ENCODE peak calls at places on chromosomes 6 and 20, in eight cellular contexts. One of them, this sample, is unnamed.

GRCh38 chr20:15924556-15924955 is 648.7 kb downstream of the KIF16B start:
- DNase-seq in posterior cingulate gyrus: no peak
- DNase-seq in psoas muscle: no peak
- DNase-seq in small intestine: no peak
- DNase-seq in activated CD8-positive, alpha-beta memory T cell treated with anti-CD3 and anti-CD28 coated beads for 4 hours: no peak
- DNase-seq in COR-L47: no peak
- DNase-seq in HFF-Myc: no peak
- DNase-seq in NCI-H2171: no peak
- DNase-seq in this sample: no peak

GRCh38 chr6:355809-356208 is 35.7 kb upstream of the IRF4 start:
- DNase-seq in posterior cingulate gyrus: no peak
- DNase-seq in psoas muscle: no peak
- DNase-seq in small intestine: no peak
- DNase-seq in activated CD8-positive, alpha-beta memory T cell treated with anti-CD3 and anti-CD28 coated beads for 4 hours: no peak
- DNase-seq in COR-L47: no peak
- DNase-seq in HFF-Myc: no peak
- DNase-seq in NCI-H2171: no peak
- DNase-seq in this sample: no peak

GRCh38 chr20:3277686-3278465 is 38.9 kb upstream of the SLC4A11 start:
- DNase-seq in posterior cingulate gyrus: no peak
- DNase-seq in psoas muscle: no peak
- DNase-seq in small intestine: no peak
- DNase-seq in activated CD8-positive, alpha-beta memory T cell treated with anti-CD3 and anti-CD28 coated beads for 4 hours: no peak
- DNase-seq in COR-L47: no peak
- DNase-seq in HFF-Myc: no peak
- DNase-seq in NCI-H2171: no peak
- DNase-seq in this sample: no peak

GRCh38 chr20:37223053-37223452 is 38.6 kb downstream of the GHRH start:
- DNase-seq in posterior cingulate gyrus: no peak
- DNase-seq in psoas muscle: no peak
- DNase-seq in small intestine: peak; percentile 24
- DNase-seq in activated CD8-positive, alpha-beta memory T cell treated with anti-CD3 and anti-CD28 coated beads for 4 hours: no peak
- DNase-seq in COR-L47: no peak
- DNase-seq in HFF-Myc: peak; percentile 22
- DNase-seq in NCI-H2171: no peak
- DNase-seq in this sample: no peak

GRCh38 chr6:90611996-90612690 is 25.3 kb upstream of the MAP3K7 start:
- DNase-seq in posterior cingulate gyrus: no peak
- DNase-seq in psoas muscle: no peak
- DNase-seq in small intestine: no peak
- DNase-seq in activated CD8-positive, alpha-beta memory T cell treated with anti-CD3 and anti-CD28 coated beads for 4 hours: no peak
- DNase-seq in COR-L47: no peak
- DNase-seq in HFF-Myc: no peak
- DNase-seq in NCI-H2171: no peak
- DNase-seq in this sample: no peak

GRCh38 chr6:148513145-148514071 is 170.8 kb downstream of the SASH1 start:
- DNase-seq in posterior cingulate gyrus: no peak
- DNase-seq in psoas muscle: peak; percentile 40
- DNase-seq in small intestine: no peak
- DNase-seq in activated CD8-positive, alpha-beta memory T cell treated with anti-CD3 and anti-CD28 coated beads for 4 hours: no peak
- DNase-seq in COR-L47: no peak
- DNase-seq in HFF-Myc: peak; percentile 83
- DNase-seq in NCI-H2171: no peak
- DNase-seq in this sample: no peak

GRCh38 chr6:142822383-142822782 is 122.6 kb downstream of the HIVEP2 start:
- DNase-seq in posterior cingulate gyrus: no peak
- DNase-seq in psoas muscle: no peak
- DNase-seq in small intestine: no peak
- DNase-seq in activated CD8-positive, alpha-beta memory T cell treated with anti-CD3 and anti-CD28 coated beads for 4 hours: no peak
- DNase-seq in COR-L47: no peak
- DNase-seq in HFF-Myc: no peak
- DNase-seq in NCI-H2171: no peak
- DNase-seq in this sample: no peak

GRCh38 chr20:35179292-35180212 is 7.7 kb downstream of the PROCR start:
- DNase-seq in posterior cingulate gyrus: no peak
- DNase-seq in psoas muscle: no peak
- DNase-seq in small intestine: no peak
- DNase-seq in activated CD8-positive, alpha-beta memory T cell treated with anti-CD3 and anti-CD28 coated beads for 4 hours: no peak
- DNase-seq in COR-L47: no peak
- DNase-seq in HFF-Myc: no peak
- DNase-seq in NCI-H2171: no peak
- DNase-seq in this sample: no peak

GRCh38 chr6:167698540-167698939 is 128.2 kb upstream of the AFDN start:
- DNase-seq in posterior cingulate gyrus: no peak
- DNase-seq in psoas muscle: no peak
- DNase-seq in small intestine: no peak
- DNase-seq in activated CD8-positive, alpha-beta memory T cell treated with anti-CD3 and anti-CD28 coated beads for 4 hours: no peak
- DNase-seq in COR-L47: no peak
- DNase-seq in HFF-Myc: no peak
- DNase-seq in NCI-H2171: no peak
- DNase-seq in this sample: no peak

GRCh38 chr6:156351346-156351966 is 425.7 kb upstream of the ARID1B start:
- DNase-seq in posterior cingulate gyrus: no peak
- DNase-seq in psoas muscle: no peak
- DNase-seq in small intestine: no peak
- DNase-seq in activated CD8-positive, alpha-beta memory T cell treated with anti-CD3 and anti-CD28 coated beads for 4 hours: no peak
- DNase-seq in COR-L47: no peak
- DNase-seq in HFF-Myc: no peak
- DNase-seq in NCI-H2171: no peak
- DNase-seq in this sample: no peak

GRCh38 chr20:4074877-4075455 is 59.6 kb upstream of the RNF24 start:
- DNase-seq in posterior cingulate gyrus: no peak
- DNase-seq in psoas muscle: no peak
- DNase-seq in small intestine: no peak
- DNase-seq in activated CD8-positive, alpha-beta memory T cell treated with anti-CD3 and anti-CD28 coated beads for 4 hours: no peak
- DNase-seq in COR-L47: no peak
- DNase-seq in HFF-Myc: no peak
- DNase-seq in NCI-H2171: no peak
- DNase-seq in this sample: no peak

GRCh38 chr6:2799936-2800527 is 34.8 kb downstream of the WRNIP1 start:
- DNase-seq in posterior cingulate gyrus: no peak
- DNase-seq in psoas muscle: no peak
- DNase-seq in small intestine: no peak
- DNase-seq in activated CD8-positive, alpha-beta memory T cell treated with anti-CD3 and anti-CD28 coated beads for 4 hours: no peak
- DNase-seq in COR-L47: no peak
- DNase-seq in HFF-Myc: no peak
- DNase-seq in NCI-H2171: no peak
- DNase-seq in this sample: no peak

GRCh38 chr20:63625771-63626423 is 1.0 kb downstream of the GMEB2 start:
- DNase-seq in posterior cingulate gyrus: no peak
- DNase-seq in psoas muscle: no peak
- DNase-seq in small intestine: no peak
- DNase-seq in activated CD8-positive, alpha-beta memory T cell treated with anti-CD3 and anti-CD28 coated beads for 4 hours: no peak
- DNase-seq in COR-L47: no peak
- DNase-seq in HFF-Myc: no peak
- DNase-seq in NCI-H2171: no peak
- DNase-seq in this sample: no peak

GRCh38 chr6:130583268-130583667 is 217.5 kb downstream of the TMEM200A start:
- DNase-seq in posterior cingulate gyrus: no peak
- DNase-seq in psoas muscle: no peak
- DNase-seq in small intestine: no peak
- DNase-seq in activated CD8-positive, alpha-beta memory T cell treated with anti-CD3 and anti-CD28 coated beads for 4 hours: no peak
- DNase-seq in COR-L47: no peak
- DNase-seq in HFF-Myc: no peak
- DNase-seq in NCI-H2171: no peak
- DNase-seq in this sample: no peak

GRCh38 chr20:18849131-18849530 is 35.5 kb downstream of the SCP2D1 start:
- DNase-seq in posterior cingulate gyrus: no peak
- DNase-seq in psoas muscle: no peak
- DNase-seq in small intestine: no peak
- DNase-seq in activated CD8-positive, alpha-beta memory T cell treated with anti-CD3 and anti-CD28 coated beads for 4 hours: no peak
- DNase-seq in COR-L47: no peak
- DNase-seq in HFF-Myc: no peak
- DNase-seq in NCI-H2171: no peak
- DNase-seq in this sample: no peak

GRCh38 chr6:71822626-71823025 is 63.7 kb upstream of the RIMS1 start:
- DNase-seq in posterior cingulate gyrus: no peak
- DNase-seq in psoas muscle: no peak
- DNase-seq in small intestine: no peak
- DNase-seq in activated CD8-positive, alpha-beta memory T cell treated with anti-CD3 and anti-CD28 coated beads for 4 hours: no peak
- DNase-seq in COR-L47: no peak
- DNase-seq in HFF-Myc: no peak
- DNase-seq in NCI-H2171: no peak
- DNase-seq in this sample: no peak

GRCh38 chr6:14502551-14502950 is 385.0 kb downstream of the CD83 start:
- DNase-seq in posterior cingulate gyrus: no peak
- DNase-seq in psoas muscle: no peak
- DNase-seq in small intestine: peak; percentile 73
- DNase-seq in activated CD8-positive, alpha-beta memory T cell treated with anti-CD3 and anti-CD28 coated beads for 4 hours: no peak
- DNase-seq in COR-L47: no peak
- DNase-seq in HFF-Myc: no peak
- DNase-seq in NCI-H2171: no peak
- DNase-seq in this sample: no peak

GRCh38 chr20:53621482-53622246 is 28.0 kb upstream of the ZNF217 start:
- DNase-seq in posterior cingulate gyrus: no peak
- DNase-seq in psoas muscle: peak; percentile 33
- DNase-seq in small intestine: peak; percentile 86
- DNase-seq in activated CD8-positive, alpha-beta memory T cell treated with anti-CD3 and anti-CD28 coated beads for 4 hours: no peak
- DNase-seq in COR-L47: no peak
- DNase-seq in HFF-Myc: peak; percentile 93
- DNase-seq in NCI-H2171: peak; percentile 39
- DNase-seq in this sample: no peak

GRCh38 chr20:20366896-20367680 is 816 bp upstream of the INSM1 start:
- DNase-seq in posterior cingulate gyrus: peak; percentile 49
- DNase-seq in psoas muscle: no peak
- DNase-seq in small intestine: no peak
- DNase-seq in activated CD8-positive, alpha-beta memory T cell treated with anti-CD3 and anti-CD28 coated beads for 4 hours: no peak
- DNase-seq in COR-L47: peak; percentile 76
- DNase-seq in HFF-Myc: no peak
- DNase-seq in NCI-H2171: no peak
- DNase-seq in this sample: no peak

GRCh38 chr20:46554850-46555249 is 4.4 kb upstream of the OCSTAMP start:
- DNase-seq in posterior cingulate gyrus: no peak
- DNase-seq in psoas muscle: no peak
- DNase-seq in small intestine: no peak
- DNase-seq in activated CD8-positive, alpha-beta memory T cell treated with anti-CD3 and anti-CD28 coated beads for 4 hours: no peak
- DNase-seq in COR-L47: no peak
- DNase-seq in HFF-Myc: no peak
- DNase-seq in NCI-H2171: no peak
- DNase-seq in this sample: no peak

GRCh38 chr20:32945710-32946221 is 58.5 kb downstream of the SUN5 start:
- DNase-seq in posterior cingulate gyrus: no peak
- DNase-seq in psoas muscle: no peak
- DNase-seq in small intestine: peak; percentile 26
- DNase-seq in activated CD8-positive, alpha-beta memory T cell treated with anti-CD3 and anti-CD28 coated beads for 4 hours: no peak
- DNase-seq in COR-L47: no peak
- DNase-seq in HFF-Myc: no peak
- DNase-seq in NCI-H2171: no peak
- DNase-seq in this sample: no peak

GRCh38 chr6:3372184-3372846 is 84.5 kb downstream of the SLC22A23 start:
- DNase-seq in posterior cingulate gyrus: no peak
- DNase-seq in psoas muscle: no peak
- DNase-seq in small intestine: peak; percentile 41
- DNase-seq in activated CD8-positive, alpha-beta memory T cell treated with anti-CD3 and anti-CD28 coated beads for 4 hours: no peak
- DNase-seq in COR-L47: no peak
- DNase-seq in HFF-Myc: no peak
- DNase-seq in NCI-H2171: no peak
- DNase-seq in this sample: no peak

GRCh38 chr20:50625986-50626677 is 65.2 kb downstream of the RIPOR3 start:
- DNase-seq in posterior cingulate gyrus: no peak
- DNase-seq in psoas muscle: peak; percentile 71
- DNase-seq in small intestine: peak; percentile 18
- DNase-seq in activated CD8-positive, alpha-beta memory T cell treated with anti-CD3 and anti-CD28 coated beads for 4 hours: no peak
- DNase-seq in COR-L47: no peak
- DNase-seq in HFF-Myc: no peak
- DNase-seq in NCI-H2171: peak; percentile 88
- DNase-seq in this sample: no peak

GRCh38 chr6:37667050-37667814 is 30.5 kb downstream of the MDGA1 start:
- DNase-seq in posterior cingulate gyrus: no peak
- DNase-seq in psoas muscle: no peak
- DNase-seq in small intestine: no peak
- DNase-seq in activated CD8-positive, alpha-beta memory T cell treated with anti-CD3 and anti-CD28 coated beads for 4 hours: no peak
- DNase-seq in COR-L47: no peak
- DNase-seq in HFF-Myc: no peak
- DNase-seq in NCI-H2171: no peak
- DNase-seq in this sample: no peak

GRCh38 chr20:63008541-63009043 is 1.8 kb upstream of the BHLHE23 start:
- DNase-seq in posterior cingulate gyrus: no peak
- DNase-seq in psoas muscle: no peak
- DNase-seq in small intestine: no peak
- DNase-seq in activated CD8-positive, alpha-beta memory T cell treated with anti-CD3 and anti-CD28 coated beads for 4 hours: no peak
- DNase-seq in COR-L47: no peak
- DNase-seq in HFF-Myc: no peak
- DNase-seq in NCI-H2171: no peak
- DNase-seq in this sample: no peak

GRCh38 chr6:13916230-13916944 is 8.4 kb upstream of the RNF182 start:
- DNase-seq in posterior cingulate gyrus: no peak
- DNase-seq in psoas muscle: no peak
- DNase-seq in small intestine: peak; percentile 73
- DNase-seq in activated CD8-positive, alpha-beta memory T cell treated with anti-CD3 and anti-CD28 coated beads for 4 hours: no peak
- DNase-seq in COR-L47: no peak
- DNase-seq in HFF-Myc: no peak
- DNase-seq in NCI-H2171: peak; percentile 71
- DNase-seq in this sample: no peak

GRCh38 chr6:8182209-8182845 is 80.0 kb upstream of the EEF1E1 start:
- DNase-seq in posterior cingulate gyrus: no peak
- DNase-seq in psoas muscle: no peak
- DNase-seq in small intestine: no peak
- DNase-seq in activated CD8-positive, alpha-beta memory T cell treated with anti-CD3 and anti-CD28 coated beads for 4 hours: no peak
- DNase-seq in COR-L47: no peak
- DNase-seq in HFF-Myc: no peak
- DNase-seq in NCI-H2171: no peak
- DNase-seq in this sample: no peak

GRCh38 chr20:37897008-37897548 is 5.8 kb upstream of the VSTM2L start:
- DNase-seq in posterior cingulate gyrus: no peak
- DNase-seq in psoas muscle: no peak
- DNase-seq in small intestine: no peak
- DNase-seq in activated CD8-positive, alpha-beta memory T cell treated with anti-CD3 and anti-CD28 coated beads for 4 hours: no peak
- DNase-seq in COR-L47: peak; percentile 15
- DNase-seq in HFF-Myc: no peak
- DNase-seq in NCI-H2171: no peak
- DNase-seq in this sample: no peak

GRCh38 chr20:50284811-50285375 is 94.3 kb downstream of the CEBPB start:
- DNase-seq in posterior cingulate gyrus: no peak
- DNase-seq in psoas muscle: peak; percentile 33
- DNase-seq in small intestine: no peak
- DNase-seq in activated CD8-positive, alpha-beta memory T cell treated with anti-CD3 and anti-CD28 coated beads for 4 hours: no peak
- DNase-seq in COR-L47: no peak
- DNase-seq in HFF-Myc: no peak
- DNase-seq in NCI-H2171: no peak
- DNase-seq in this sample: no peak

GRCh38 chr20:44454301-44454963 is 21.2 kb upstream of the TTPAL start:
- DNase-seq in posterior cingulate gyrus: no peak
- DNase-seq in psoas muscle: no peak
- DNase-seq in small intestine: no peak
- DNase-seq in activated CD8-positive, alpha-beta memory T cell treated with anti-CD3 and anti-CD28 coated beads for 4 hours: no peak
- DNase-seq in COR-L47: no peak
- DNase-seq in HFF-Myc: no peak
- DNase-seq in NCI-H2171: no peak
- DNase-seq in this sample: no peak

This sample was measured in central memory CD8-positive, alpha-beta T cell.